ENCODE peak calls at places on chromosomes 2 and 18, in four cellular contexts. M, T, U and R are unnamed samples.

GRCh38 chr2:169694894-169695260 is 608 bp downstream of the PHOSPHO2 start:
- DNase-seq in T (no peak), U (no peak), M (no peak), R (no peak)

GRCh38 chr2:238286551-238286950 is 1.9 kb downstream of the PER2 start:
- DNase-seq in T (peak), U (no peak), M (no peak), R (no peak)

GRCh38 chr2:139574371-139574770 is 794.2 kb upstream of the NXPH2 start:
- DNase-seq in M (no peak), T (no peak), U (no peak), R (no peak)

GRCh38 chr18:69636529-69637301 is 236.0 kb downstream of the DOK6 start:
- DNase-seq in U (no peak), M (no peak), T (no peak), R (no peak)

GRCh38 chr2:21254170-21254965 is 130.6 kb downstream of the TDRD15 start:
- DNase-seq in U (no peak), M (no peak), T (no peak), R (no peak)

GRCh38 chr2:45699032-45699658 is 47.7 kb downstream of the PRKCE start:
- DNase-seq in T (peak), U (peak), M (no peak), R (peak)

GRCh38 chr2:216242365-216242764 is 129.9 kb downstream of the MARCHF4 start:
- DNase-seq in T (no peak), U (no peak), M (no peak), R (no peak)

GRCh38 chr2:63590621-63591408 is 2.1 kb downstream of the MDH1 start:
- DNase-seq in M (no peak), U (no peak), T (no peak), R (no peak)

GRCh38 chr2:11624893-11625292 is 45.1 kb downstream of the NTSR2 start:
- DNase-seq in M (no peak), T (no peak), U (no peak), R (no peak)

GRCh38 chr2:60522462-60522861 is 31.0 kb downstream of the BCL11A start:
- DNase-seq in U (no peak), T (no peak), M (no peak), R (no peak)

GRCh38 chr2:65576861-65577601 is 144.6 kb upstream of the SPRED2 start:
- DNase-seq in M (peak), T (peak), U (peak), R (peak)

GRCh38 chr2:160288324-160288723 is 88.3 kb upstream of the ITGB6 start:
- DNase-seq in M (no peak), U (no peak), T (peak), R (no peak)

GRCh38 chr2:160226367-160226766 is 26.3 kb upstream of the ITGB6 start:
- DNase-seq in T (no peak), M (no peak), U (no peak), R (no peak)

GRCh38 chr2:100217323-100217722 is 74.9 kb upstream of the AFF3 start:
- DNase-seq in U (no peak), M (no peak), T (no peak), R (no peak)

GRCh38 chr2:64643838-64644219 is 9.9 kb downstream of the SERTAD2 start:
- DNase-seq in M (no peak), U (no peak), T (no peak), R (no peak)

GRCh38 chr2:138744709-138745108 is 35.5 kb downstream of the NXPH2 start:
- DNase-seq in U (no peak), T (no peak), M (no peak), R (no peak)

GRCh38 chr2:235659767-235660322 is 166.0 kb downstream of the AGAP1 start:
- DNase-seq in U (peak), M (no peak), T (no peak), R (no peak)

GRCh38 chr2:106095478-106096392 is 98.4 kb downstream of the UXS1 start:
- DNase-seq in T (no peak), U (no peak), M (no peak), R (no peak)

GRCh38 chr2:187079901-187080300 is 230.9 kb upstream of the ZSWIM2 start:
- DNase-seq in T (no peak), M (no peak), U (no peak), R (no peak)

GRCh38 chr2:155382781-155383180 is 684.3 kb downstream of the KCNJ3 start:
- DNase-seq in U (no peak), T (no peak), M (no peak), R (no peak)

GRCh38 chr2:19899853-19900525 is 1.8 kb downstream of the TTC32 start:
- DNase-seq in U (no peak), T (no peak), M (no peak), R (no peak)

GRCh38 chr2:95026471-95027368 is 1.2 kb downstream of the MAL start:
- DNase-seq in U (no peak), T (no peak), M (no peak), R (no peak)

GRCh38 chr2:217964658-217965161 is 38.1 kb downstream of the TNS1 start:
- DNase-seq in M (no peak), T (no peak), U (no peak), R (no peak)

GRCh38 chr2:216620806-216621205 is 12.4 kb upstream of the IGFBP2 start:
- DNase-seq in T (no peak), M (no peak), U (no peak), R (no peak)

GRCh38 chr2:207746131-207746530 is 23.6 kb downstream of the FZD5 start:
- DNase-seq in U (no peak), M (no peak), T (peak), R (no peak)